ENCODE peak calls at places on chromosomes 1 and 21, in five cellular contexts. One of them, this sample, is unnamed.
A peak's percentile ranks its signal among the peaks of the same experiment; 100 is the strongest.

GRCh38 chr1:115400891-115401290 is 62.8 kb upstream of the NGF start:
- DNase-seq in CD4-positive, CD25-positive, alpha-beta regulatory T cell: no peak
- DNase-seq in IMR-90: no peak
- DNase-seq in tibial nerve: no peak
- DNase-seq in HFF-Myc: no peak
- DNase-seq in this sample: no peak

GRCh38 chr1:33429846-33430750 is 797 bp downstream of the PHC2 start:
- DNase-seq in HFF-Myc: no peak
- DNase-seq in tibial nerve: no peak
- DNase-seq in CD4-positive, CD25-positive, alpha-beta regulatory T cell: peak; percentile 3
- DNase-seq in IMR-90: no peak
- DNase-seq in this sample: peak; percentile 37

GRCh38 chr1:52400131-52400530 is 4.1 kb downstream of the ORC1 start:
- DNase-seq in IMR-90: no peak
- DNase-seq in HFF-Myc: no peak
- DNase-seq in tibial nerve: no peak
- DNase-seq in CD4-positive, CD25-positive, alpha-beta regulatory T cell: no peak
- DNase-seq in this sample: no peak

GRCh38 chr1:177710973-177711372 is 258.9 kb downstream of the SEC16B start:
- DNase-seq in IMR-90: no peak
- DNase-seq in CD4-positive, CD25-positive, alpha-beta regulatory T cell: no peak
- DNase-seq in HFF-Myc: no peak
- DNase-seq in tibial nerve: no peak
- DNase-seq in this sample: no peak

GRCh38 chr1:25022361-25023189 is 92.5 kb upstream of the RUNX3 start:
- DNase-seq in HFF-Myc: peak; percentile 80
- DNase-seq in tibial nerve: peak; percentile 27
- DNase-seq in CD4-positive, CD25-positive, alpha-beta regulatory T cell: peak; percentile 97
- DNase-seq in IMR-90: peak; percentile 96
- DNase-seq in this sample: peak; percentile 76

GRCh38 chr21:31654340-31654739 is 5.2 kb upstream of the SOD1 start:
- DNase-seq in IMR-90: no peak
- DNase-seq in HFF-Myc: no peak
- DNase-seq in CD4-positive, CD25-positive, alpha-beta regulatory T cell: no peak
- DNase-seq in tibial nerve: no peak
- DNase-seq in this sample: no peak

GRCh38 chr1:203516906-203517305 is 23.0 kb downstream of the OPTC start:
- DNase-seq in HFF-Myc: no peak
- DNase-seq in tibial nerve: no peak
- DNase-seq in CD4-positive, CD25-positive, alpha-beta regulatory T cell: no peak
- DNase-seq in IMR-90: no peak
- DNase-seq in this sample: no peak

GRCh38 chr1:31424568-31424967 is 11.6 kb downstream of the SERINC2 start:
- DNase-seq in tibial nerve: no peak
- DNase-seq in HFF-Myc: no peak
- DNase-seq in CD4-positive, CD25-positive, alpha-beta regulatory T cell: no peak
- DNase-seq in IMR-90: no peak
- DNase-seq in this sample: no peak

GRCh38 chr1:230120949-230121381 is 53.9 kb downstream of the GALNT2 start:
- DNase-seq in tibial nerve: no peak
- DNase-seq in IMR-90: no peak
- DNase-seq in HFF-Myc: no peak
- DNase-seq in CD4-positive, CD25-positive, alpha-beta regulatory T cell: peak; percentile 33
- DNase-seq in this sample: no peak

GRCh38 chr1:66933887-66934700 is 9.3 kb downstream of the MIER1 start:
- DNase-seq in CD4-positive, CD25-positive, alpha-beta regulatory T cell: peak; percentile 40
- DNase-seq in IMR-90: no peak
- DNase-seq in tibial nerve: no peak
- DNase-seq in HFF-Myc: no peak
- DNase-seq in this sample: no peak

DNA sequence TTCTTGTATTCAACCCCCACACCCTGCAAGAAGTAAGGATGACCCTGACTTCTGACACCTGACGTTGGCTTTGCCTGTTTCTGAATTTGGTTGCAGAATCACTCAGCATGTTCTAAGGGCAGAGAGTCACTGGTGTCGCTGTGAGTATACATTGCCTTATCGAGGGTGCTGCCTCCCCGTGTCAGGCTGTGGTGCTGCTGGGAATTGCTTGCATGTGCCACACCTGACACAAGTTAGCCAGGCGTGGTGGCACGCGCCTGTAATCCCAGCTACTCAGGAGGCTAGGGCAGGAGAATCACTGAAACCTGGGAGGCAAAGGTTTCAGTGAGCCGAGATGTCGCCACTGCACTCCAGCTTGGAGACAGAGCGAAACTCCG is 45.9 kb downstream of the WDR4 start:
- DNase-seq in IMR-90: peak; percentile 5
- DNase-seq in CD4-positive, CD25-positive, alpha-beta regulatory T cell: peak; percentile 79
- DNase-seq in HFF-Myc: peak; percentile 16
- DNase-seq in tibial nerve: no peak
- DNase-seq in this sample: no peak
- H3K4me3 ChIP-seq in IMR-90: no peak overlapping the region
- H3K4me3 ChIP-seq in CD4-positive, CD25-positive, alpha-beta regulatory T cell: no peak overlapping the region
- H3K4me3 ChIP-seq in HFF-Myc: no peak overlapping the region
- H3K4me3 ChIP-seq in tibial nerve: no peak overlapping the region
- H3K4me3 ChIP-seq in this sample: no peak overlapping the region

GRCh38 chr1:231139659-231140650 is 21.9 kb upstream of the TRIM67 start:
- DNase-seq in HFF-Myc: peak; percentile 76
- DNase-seq in IMR-90: peak; percentile 82
- DNase-seq in tibial nerve: no peak
- DNase-seq in CD4-positive, CD25-positive, alpha-beta regulatory T cell: no peak
- DNase-seq in this sample: no peak
- H3K4me3 ChIP-seq in HFF-Myc: no peak overlapping the region
- H3K4me3 ChIP-seq in IMR-90: no peak overlapping the region
- H3K4me3 ChIP-seq in tibial nerve: no peak overlapping the region
- H3K4me3 ChIP-seq in CD4-positive, CD25-positive, alpha-beta regulatory T cell: no peak overlapping the region
- H3K4me3 ChIP-seq in this sample: no peak overlapping the region

DNA sequence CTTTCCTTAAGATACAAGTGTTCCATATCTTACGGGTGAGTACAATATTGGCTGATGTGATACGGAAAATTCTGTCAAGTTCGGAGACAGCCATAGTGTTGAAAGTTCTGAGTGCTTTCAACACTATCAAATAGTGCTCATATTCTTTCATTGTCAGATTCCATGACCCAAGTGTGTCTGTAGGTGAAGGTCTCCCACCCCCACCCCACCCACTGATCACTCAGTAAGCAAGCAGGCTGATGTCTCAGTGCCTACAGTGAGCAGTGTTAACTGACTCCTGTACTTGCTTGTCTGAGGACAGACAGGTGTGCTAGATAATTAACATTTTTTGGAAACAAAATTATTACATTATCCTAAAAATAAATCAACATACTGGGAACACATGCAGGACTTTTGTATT is 74.0 kb downstream of the LRRC8D start:
- DNase-seq in tibial nerve: no peak
- DNase-seq in CD4-positive, CD25-positive, alpha-beta regulatory T cell: no peak
- DNase-seq in HFF-Myc: no peak
- DNase-seq in IMR-90: no peak
- DNase-seq in this sample: no peak
- H3K4me3 ChIP-seq in tibial nerve: no peak overlapping the region
- H3K4me3 ChIP-seq in CD4-positive, CD25-positive, alpha-beta regulatory T cell: no peak overlapping the region
- H3K4me3 ChIP-seq in HFF-Myc: no peak overlapping the region
- H3K4me3 ChIP-seq in IMR-90: no peak overlapping the region
- H3K4me3 ChIP-seq in this sample: no peak overlapping the region

GRCh38 chr21:14686466-14687276 is 140.6 kb upstream of the SAMSN1 start:
- DNase-seq in IMR-90: no peak
- DNase-seq in CD4-positive, CD25-positive, alpha-beta regulatory T cell: peak; percentile 75
- DNase-seq in HFF-Myc: no peak
- DNase-seq in tibial nerve: no peak
- DNase-seq in this sample: no peak
- H3K4me3 ChIP-seq in IMR-90: no peak overlapping the region
- H3K4me3 ChIP-seq in CD4-positive, CD25-positive, alpha-beta regulatory T cell: peak overlapping the region; percentile 61
- H3K4me3 ChIP-seq in HFF-Myc: no peak overlapping the region
- H3K4me3 ChIP-seq in tibial nerve: no peak overlapping the region
- H3K4me3 ChIP-seq in this sample: no peak overlapping the region

DNA sequence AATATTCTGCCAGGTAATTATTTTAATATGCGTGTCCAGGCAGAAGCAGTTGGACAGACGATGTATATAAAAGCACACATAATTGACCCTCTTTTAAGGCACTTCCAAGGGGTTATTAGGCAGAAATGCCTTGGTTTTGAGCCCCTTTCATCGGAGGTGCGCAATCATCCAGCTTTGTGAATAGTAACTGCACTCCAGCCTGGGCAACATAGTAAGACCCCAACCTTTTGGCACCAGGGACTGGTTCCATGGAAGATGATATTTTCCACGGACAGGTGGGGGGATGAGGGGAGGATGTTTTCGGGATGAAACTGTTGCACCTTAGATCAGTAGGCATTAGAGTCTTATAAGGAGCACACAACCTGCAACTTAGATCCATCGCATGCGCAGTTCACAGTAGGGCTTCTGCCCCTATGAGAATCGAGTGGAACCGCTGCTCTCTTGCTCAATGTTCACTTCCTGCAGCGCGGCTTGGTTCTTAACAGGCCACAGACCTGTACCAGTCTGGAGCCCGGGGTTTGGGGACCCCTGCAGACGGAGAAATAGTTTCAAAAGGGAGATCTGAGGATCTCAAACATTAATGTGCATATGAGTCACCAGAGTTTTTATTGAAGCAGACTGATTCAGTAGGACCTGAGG is 1.8 kb upstream of the MCOLN2 start:
- DNase-seq in tibial nerve: no peak
- DNase-seq in IMR-90: peak; percentile 10
- DNase-seq in HFF-Myc: no peak
- DNase-seq in CD4-positive, CD25-positive, alpha-beta regulatory T cell: peak; percentile 42
- DNase-seq in this sample: no peak
- H3K4me3 ChIP-seq in tibial nerve: peak overlapping the region; percentile 85
- H3K4me3 ChIP-seq in IMR-90: no peak overlapping the region
- H3K4me3 ChIP-seq in HFF-Myc: no peak overlapping the region
- H3K4me3 ChIP-seq in CD4-positive, CD25-positive, alpha-beta regulatory T cell: no peak overlapping the region
- H3K4me3 ChIP-seq in this sample: peak overlapping the region; percentile 69

GRCh38 chr1:207421078-207421477 is 33.0 kb upstream of the CR2 start:
- DNase-seq in HFF-Myc: no peak
- DNase-seq in CD4-positive, CD25-positive, alpha-beta regulatory T cell: no peak
- DNase-seq in IMR-90: no peak
- DNase-seq in tibial nerve: no peak
- DNase-seq in this sample: no peak

GRCh38 chr1:207423560-207424292 is 30.4 kb upstream of the CR2 start:
- DNase-seq in CD4-positive, CD25-positive, alpha-beta regulatory T cell: no peak
- DNase-seq in IMR-90: no peak
- DNase-seq in HFF-Myc: no peak
- DNase-seq in tibial nerve: no peak
- DNase-seq in this sample: no peak

GRCh38 chr1:207418336-207418735 is 35.8 kb upstream of the CR2 start:
- DNase-seq in HFF-Myc: no peak
- DNase-seq in CD4-positive, CD25-positive, alpha-beta regulatory T cell: no peak
- DNase-seq in tibial nerve: no peak
- DNase-seq in IMR-90: no peak
- DNase-seq in this sample: no peak

GRCh38 chr1:207424570-207425131 is 29.5 kb upstream of the CR2 start:
- DNase-seq in CD4-positive, CD25-positive, alpha-beta regulatory T cell: no peak
- DNase-seq in tibial nerve: no peak
- DNase-seq in IMR-90: no peak
- DNase-seq in HFF-Myc: no peak
- DNase-seq in this sample: no peak

GRCh38 chr1:207420109-207420508 is 34.0 kb upstream of the CR2 start:
- DNase-seq in HFF-Myc: no peak
- DNase-seq in IMR-90: no peak
- DNase-seq in tibial nerve: no peak
- DNase-seq in CD4-positive, CD25-positive, alpha-beta regulatory T cell: no peak
- DNase-seq in this sample: no peak
- H3K4me3 ChIP-seq in HFF-Myc: no peak overlapping the region
- H3K4me3 ChIP-seq in IMR-90: no peak overlapping the region
- H3K4me3 ChIP-seq in tibial nerve: no peak overlapping the region
- H3K4me3 ChIP-seq in CD4-positive, CD25-positive, alpha-beta regulatory T cell: no peak overlapping the region
- H3K4me3 ChIP-seq in this sample: no peak overlapping the region

DNA sequence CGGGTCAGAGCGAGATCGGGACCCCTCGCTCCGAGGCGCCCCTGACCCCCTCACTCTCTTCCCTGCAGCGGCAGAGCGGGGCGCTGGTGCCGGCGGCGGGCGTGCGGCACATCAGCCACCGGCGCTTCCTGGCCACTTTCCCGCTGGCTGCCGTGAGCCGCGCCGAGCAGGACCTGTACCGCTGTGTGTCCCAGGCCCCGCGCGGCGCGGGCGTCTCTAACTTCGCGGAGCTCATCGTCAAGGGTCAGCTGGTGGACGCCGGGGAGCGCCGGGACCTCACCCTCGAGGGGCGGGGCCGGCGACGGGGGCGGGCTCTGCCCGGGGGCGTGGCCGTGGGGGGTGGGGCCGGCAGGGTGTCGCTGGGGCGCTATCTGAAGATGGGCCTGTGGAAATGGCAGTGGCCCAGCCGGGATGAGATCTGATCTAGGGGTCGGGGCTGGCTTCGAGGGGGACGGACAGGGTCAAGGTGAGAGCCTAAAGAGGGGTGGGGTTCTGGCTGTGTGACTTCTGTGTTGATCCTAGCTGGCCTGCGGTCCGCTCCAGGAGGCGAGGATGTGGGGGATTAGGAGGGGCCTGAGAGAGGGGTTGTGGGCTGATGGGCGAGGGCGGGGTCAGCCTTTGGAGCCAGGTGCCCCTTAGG is 23.6 kb downstream of the PTPRU start:
- DNase-seq in tibial nerve: peak; percentile 33
- DNase-seq in HFF-Myc: no peak
- DNase-seq in CD4-positive, CD25-positive, alpha-beta regulatory T cell: peak; percentile 16
- DNase-seq in IMR-90: no peak
- DNase-seq in this sample: peak; percentile 83
- H3K4me3 ChIP-seq in tibial nerve: peak overlapping the region; percentile 51
- H3K4me3 ChIP-seq in HFF-Myc: peak overlapping the region; percentile 39
- H3K4me3 ChIP-seq in CD4-positive, CD25-positive, alpha-beta regulatory T cell: no peak overlapping the region
- H3K4me3 ChIP-seq in IMR-90: peak overlapping the region; percentile 57
- H3K4me3 ChIP-seq in this sample: peak overlapping the region; percentile 70

GRCh38 chr21:45234127-45234526 is 53.6 kb downstream of the POFUT2 start:
- DNase-seq in CD4-positive, CD25-positive, alpha-beta regulatory T cell: no peak
- DNase-seq in IMR-90: no peak
- DNase-seq in tibial nerve: no peak
- DNase-seq in HFF-Myc: no peak
- DNase-seq in this sample: no peak
- H3K4me3 ChIP-seq in CD4-positive, CD25-positive, alpha-beta regulatory T cell: no peak overlapping the region
- H3K4me3 ChIP-seq in IMR-90: no peak overlapping the region
- H3K4me3 ChIP-seq in tibial nerve: no peak overlapping the region
- H3K4me3 ChIP-seq in HFF-Myc: no peak overlapping the region
- H3K4me3 ChIP-seq in this sample: no peak overlapping the region

GRCh38 chr21:42656872-42657271 is 3.5 kb downstream of the PDE9A start:
- DNase-seq in tibial nerve: no peak
- DNase-seq in IMR-90: no peak
- DNase-seq in CD4-positive, CD25-positive, alpha-beta regulatory T cell: no peak
- DNase-seq in HFF-Myc: no peak
- DNase-seq in this sample: no peak

GRCh38 chr21:42654179-42654912 is 925 bp downstream of the PDE9A start:
- DNase-seq in IMR-90: no peak
- DNase-seq in tibial nerve: no peak
- DNase-seq in CD4-positive, CD25-positive, alpha-beta regulatory T cell: peak; percentile 30
- DNase-seq in HFF-Myc: no peak
- DNase-seq in this sample: no peak

GRCh38 chr21:42655797-42656770 is 2.7 kb downstream of the PDE9A start:
- DNase-seq in HFF-Myc: no peak
- DNase-seq in IMR-90: no peak
- DNase-seq in tibial nerve: no peak
- DNase-seq in CD4-positive, CD25-positive, alpha-beta regulatory T cell: no peak
- DNase-seq in this sample: no peak

GRCh38 chr21:42653492-42654061 is at the start of gene PDE9A:
- DNase-seq in CD4-positive, CD25-positive, alpha-beta regulatory T cell: peak; percentile 37
- DNase-seq in IMR-90: no peak
- DNase-seq in tibial nerve: no peak
- DNase-seq in HFF-Myc: no peak
- DNase-seq in this sample: peak; percentile 55

GRCh38 chr21:42654913-42655796 is 1.7 kb downstream of the PDE9A start:
- DNase-seq in IMR-90: no peak
- DNase-seq in HFF-Myc: no peak
- DNase-seq in CD4-positive, CD25-positive, alpha-beta regulatory T cell: no peak
- DNase-seq in tibial nerve: no peak
- DNase-seq in this sample: no peak
- H3K4me3 ChIP-seq in IMR-90: no peak overlapping the region
- H3K4me3 ChIP-seq in HFF-Myc: no peak overlapping the region
- H3K4me3 ChIP-seq in CD4-positive, CD25-positive, alpha-beta regulatory T cell: no peak overlapping the region
- H3K4me3 ChIP-seq in tibial nerve: peak overlapping the region; percentile 41
- H3K4me3 ChIP-seq in this sample: peak overlapping the region; percentile 66

This sample was measured in psoas muscle.